ENCODE peak calls at places on chromosomes 7 and 10, in ten cellular contexts. One of them, this sample, is unnamed.

GRCh38 chr7:105352018-105352612 is 36.6 kb downstream of the SRPK2 start:
- DNase-seq in activated T-helper 9 cell treated with anti-CD3 and anti-CD28 coated beads, Interleukin-2, amount 50 U/mL, for 16 hours: peak
- DNase-seq in activated naive CD4-positive, alpha-beta T cell: no peak
- DNase-seq in colonic mucosa: peak
- DNase-seq in germinal center: peak
- DNase-seq in stomach: peak
- DNase-seq in H54: peak
- DNase-seq in AG04449: peak
- DNase-seq in iPS DF 19.7: no peak
- DNase-seq in brain pericyte: peak
- DNase-seq in this sample: no peak

GRCh38 chr7:44729949-44730590 is 18.6 kb upstream of the ZMIZ2 start:
- DNase-seq in activated T-helper 9 cell treated with anti-CD3 and anti-CD28 coated beads, Interleukin-2, amount 50 U/mL, for 16 hours: no peak
- DNase-seq in colonic mucosa: no peak
- DNase-seq in stomach: no peak
- DNase-seq in AG04449: no peak
- DNase-seq in iPS DF 19.7: no peak
- DNase-seq in H54: no peak
- DNase-seq in germinal center: no peak
- DNase-seq in brain pericyte: no peak
- DNase-seq in activated naive CD4-positive, alpha-beta T cell: no peak
- DNase-seq in this sample: no peak

GRCh38 chr7:89695241-89695640 is 459.0 kb upstream of the STEAP1 start:
- DNase-seq in iPS DF 19.7: no peak
- DNase-seq in stomach: no peak
- DNase-seq in germinal center: no peak
- DNase-seq in activated naive CD4-positive, alpha-beta T cell: no peak
- DNase-seq in H54: no peak
- DNase-seq in brain pericyte: no peak
- DNase-seq in colonic mucosa: no peak
- DNase-seq in AG04449: no peak
- DNase-seq in activated T-helper 9 cell treated with anti-CD3 and anti-CD28 coated beads, Interleukin-2, amount 50 U/mL, for 16 hours: no peak
- DNase-seq in this sample: peak

GRCh38 chr10:129329375-129330040 is 137.5 kb upstream of the MGMT start:
- DNase-seq in H54: no peak
- DNase-seq in activated T-helper 9 cell treated with anti-CD3 and anti-CD28 coated beads, Interleukin-2, amount 50 U/mL, for 16 hours: no peak
- DNase-seq in brain pericyte: no peak
- DNase-seq in colonic mucosa: no peak
- DNase-seq in AG04449: no peak
- DNase-seq in stomach: no peak
- DNase-seq in activated naive CD4-positive, alpha-beta T cell: no peak
- DNase-seq in iPS DF 19.7: no peak
- DNase-seq in germinal center: no peak
- DNase-seq in this sample: no peak

GRCh38 chr10:96588601-96589419 is 2.0 kb upstream of the TM9SF3 start:
- DNase-seq in activated T-helper 9 cell treated with anti-CD3 and anti-CD28 coated beads, Interleukin-2, amount 50 U/mL, for 16 hours: no peak
- DNase-seq in H54: no peak
- DNase-seq in stomach: no peak
- DNase-seq in iPS DF 19.7: no peak
- DNase-seq in colonic mucosa: no peak
- DNase-seq in activated naive CD4-positive, alpha-beta T cell: no peak
- DNase-seq in brain pericyte: no peak
- DNase-seq in germinal center: no peak
- DNase-seq in AG04449: no peak
- DNase-seq in this sample: no peak

GRCh38 chr7:64747802-64748201 is 46.4 kb upstream of the ZNF138 start:
- DNase-seq in colonic mucosa: no peak
- DNase-seq in activated naive CD4-positive, alpha-beta T cell: no peak
- DNase-seq in H54: no peak
- DNase-seq in iPS DF 19.7: no peak
- DNase-seq in activated T-helper 9 cell treated with anti-CD3 and anti-CD28 coated beads, Interleukin-2, amount 50 U/mL, for 16 hours: no peak
- DNase-seq in germinal center: no peak
- DNase-seq in brain pericyte: no peak
- DNase-seq in stomach: no peak
- DNase-seq in AG04449: no peak
- DNase-seq in this sample: no peak

GRCh38 chr7:105136221-105136620 is 122.2 kb downstream of the KMT2E start:
- DNase-seq in H54: no peak
- DNase-seq in germinal center: no peak
- DNase-seq in activated naive CD4-positive, alpha-beta T cell: no peak
- DNase-seq in activated T-helper 9 cell treated with anti-CD3 and anti-CD28 coated beads, Interleukin-2, amount 50 U/mL, for 16 hours: no peak
- DNase-seq in brain pericyte: no peak
- DNase-seq in AG04449: no peak
- DNase-seq in colonic mucosa: no peak
- DNase-seq in stomach: no peak
- DNase-seq in iPS DF 19.7: no peak
- DNase-seq in this sample: no peak

GRCh38 chr10:86813101-86813500 is 56.7 kb downstream of the BMPR1A start:
- DNase-seq in AG04449: no peak
- DNase-seq in germinal center: no peak
- DNase-seq in brain pericyte: no peak
- DNase-seq in activated naive CD4-positive, alpha-beta T cell: no peak
- DNase-seq in H54: no peak
- DNase-seq in activated T-helper 9 cell treated with anti-CD3 and anti-CD28 coated beads, Interleukin-2, amount 50 U/mL, for 16 hours: no peak
- DNase-seq in stomach: no peak
- DNase-seq in iPS DF 19.7: no peak
- DNase-seq in colonic mucosa: no peak
- DNase-seq in this sample: no peak

GRCh38 chr7:45104844-45105587 is 6.5 kb downstream of the TBRG4 start:
- DNase-seq in H54: no peak
- DNase-seq in activated T-helper 9 cell treated with anti-CD3 and anti-CD28 coated beads, Interleukin-2, amount 50 U/mL, for 16 hours: no peak
- DNase-seq in iPS DF 19.7: no peak
- DNase-seq in brain pericyte: no peak
- DNase-seq in AG04449: no peak
- DNase-seq in stomach: no peak
- DNase-seq in activated naive CD4-positive, alpha-beta T cell: no peak
- DNase-seq in germinal center: no peak
- DNase-seq in colonic mucosa: no peak
- DNase-seq in this sample: no peak

This sample was measured in Caco-2.